ENCODE peak calls at places on chromosomes 1 and 21, in four cellular contexts. G, H, F and D are unnamed samples.

GRCh38 chr1:26121854-26122773 is 10.5 kb downstream of the PDIK1L start:
- DNase-seq in G (no peak), H (no peak), F (no peak), D (no peak)

GRCh38 chr1:165531021-165531420 is 12.8 kb upstream of the LRRC52 start:
- DNase-seq in G (no peak), H (no peak), F (no peak), D (no peak)

GRCh38 chr21:43306911-43307676 is 119.8 kb downstream of the SIK1 start:
- DNase-seq in G (peak; percentile 39), H (peak; percentile 61), F (peak; percentile 46), D (no peak)

GRCh38 chr1:177983824-177984528 is 14.1 kb upstream of the SEC16B start:
- DNase-seq in G (no peak), H (peak; percentile 7), F (no peak), D (peak; percentile 63)

GRCh38 chr1:225477296-225477911 is 49.6 kb upstream of the LBR start:
- DNase-seq in G (no peak), H (no peak), F (no peak), D (no peak)

GRCh38 chr1:39866767-39867166 is 16.5 kb downstream of the TRIT1 start:
- DNase-seq in G (no peak), H (no peak), F (no peak), D (no peak)

GRCh38 chr1:34781844-34782391 is 904 bp downstream of the GJB3 start:
- DNase-seq in G (no peak), H (no peak), F (no peak), D (no peak)

GRCh38 chr1:217191441-217191840 is 439.4 kb downstream of the GPATCH2 start:
- DNase-seq in G (no peak), H (no peak), F (no peak), D (no peak)

GRCh38 chr1:55926906-55927471 is 652.4 kb downstream of the PLPP3 start:
- DNase-seq in G (no peak), H (no peak), F (no peak), D (no peak)

GRCh38 chr1:6544831-6545230 is 9.5 kb downstream of the NOL9 start:
- DNase-seq in G (no peak), H (no peak), F (no peak), D (no peak)

GRCh38 chr1:244114895-244115294 is 63.8 kb downstream of the ZBTB18 start:
- DNase-seq in G (no peak), H (no peak), F (no peak), D (no peak)

GRCh38 chr21:29217818-29218252 is 80.9 kb upstream of the BACH1 start:
- DNase-seq in G (no peak), H (peak; percentile 17), F (no peak), D (no peak)

GRCh38 chr1:240111558-240111957 is 19.9 kb downstream of the FMN2 start:
- DNase-seq in G (no peak), H (no peak), F (no peak), D (no peak)

GRCh38 chr1:209106861-209107260 is 476.7 kb upstream of the CAMK1G start:
- DNase-seq in G (no peak), H (no peak), F (no peak), D (no peak)

GRCh38 chr1:70134148-70134547 is 71.2 kb downstream of the LRRC40 start:
- DNase-seq in G (no peak), H (no peak), F (no peak), D (no peak)

GRCh38 chr1:56397409-56397808 is 182.0 kb downstream of the PLPP3 start:
- DNase-seq in G (no peak), H (no peak), F (no peak), D (no peak)

GRCh38 chr1:160083968-160084770 is 2.8 kb downstream of the KCNJ9 start:
- DNase-seq in G (no peak), H (no peak), F (peak; percentile 49), D (no peak)

GRCh38 chr1:81446006-81446669 is 354.6 kb upstream of the ADGRL2 start:
- DNase-seq in G (no peak), H (no peak), F (no peak), D (no peak)

GRCh38 chr21:42495765-42496119 is 282 bp downstream of the RSPH1 start:
- DNase-seq in G (no peak), H (no peak), F (no peak), D (no peak)

GRCh38 chr1:215081566-215082531 is 688 bp upstream of the KCNK2 start:
- DNase-seq in G (no peak), H (no peak), F (no peak), D (no peak)

GRCh38 chr1:239811211-239811902 is 280.3 kb upstream of the FMN2 start:
- DNase-seq in G (no peak), H (no peak), F (no peak), D (no peak)

GRCh38 chr1:165129568-165130164 is 226.8 kb downstream of the LMX1A start:
- DNase-seq in G (no peak), H (peak; percentile 83), F (peak; percentile 27), D (peak; percentile 80)

DNA sequence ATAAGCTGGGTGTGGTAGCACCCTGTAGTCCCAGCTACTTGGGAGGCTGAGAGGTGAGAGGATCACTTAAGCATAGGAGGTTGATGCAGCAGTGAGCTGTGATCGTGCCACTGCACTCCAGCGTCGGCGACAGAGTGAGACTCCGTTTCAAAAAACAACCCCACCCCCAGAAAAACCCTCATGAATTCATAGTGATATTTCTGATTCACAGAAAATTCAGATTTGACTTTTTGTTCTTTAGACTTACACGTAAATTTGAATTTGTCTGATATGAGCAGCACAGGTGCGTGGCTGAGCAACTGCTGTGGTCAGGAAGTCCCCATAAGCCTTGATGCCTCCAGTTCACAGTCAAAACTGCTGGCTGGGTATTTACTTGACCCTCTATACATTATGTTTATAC is 10.0 kb upstream of the MORC3 start:
- DNase-seq in G (peak; percentile 33), H (no peak), F (no peak), D (no peak)
- TF ChIP-seq FOXM1 in G (peak; percentile 56), H (no peak), F (no peak), D (no peak)

GRCh38 chr1:1920608-1921458 is 1.8 kb upstream of the TMEM52 start:
- DNase-seq in G (no peak), H (peak; percentile 68), F (no peak), D (no peak)
- TF ChIP-seq FOXK2 in G (no peak), H (no peak), F (no peak), D (no peak)

GRCh38 chr1:84122780-84123382 is 21.2 kb upstream of the PRKACB start:
- DNase-seq in G (no peak), H (peak; percentile 38), F (peak; percentile 24), D (peak; percentile 47)
- TF ChIP-seq FOXM1 in G (no peak), H (no peak), F (no peak), D (no peak)

GRCh38 chr1:242449211-242449610 is 75.3 kb downstream of the PLD5 start:
- DNase-seq in G (no peak), H (no peak), F (no peak), D (no peak)

GRCh38 chr1:242452573-242452972 is 71.9 kb downstream of the PLD5 start:
- DNase-seq in G (no peak), H (no peak), F (no peak), D (no peak)

GRCh38 chr1:242455052-242455361 is 69.5 kb downstream of the PLD5 start:
- DNase-seq in G (no peak), H (no peak), F (no peak), D (no peak)

DNA sequence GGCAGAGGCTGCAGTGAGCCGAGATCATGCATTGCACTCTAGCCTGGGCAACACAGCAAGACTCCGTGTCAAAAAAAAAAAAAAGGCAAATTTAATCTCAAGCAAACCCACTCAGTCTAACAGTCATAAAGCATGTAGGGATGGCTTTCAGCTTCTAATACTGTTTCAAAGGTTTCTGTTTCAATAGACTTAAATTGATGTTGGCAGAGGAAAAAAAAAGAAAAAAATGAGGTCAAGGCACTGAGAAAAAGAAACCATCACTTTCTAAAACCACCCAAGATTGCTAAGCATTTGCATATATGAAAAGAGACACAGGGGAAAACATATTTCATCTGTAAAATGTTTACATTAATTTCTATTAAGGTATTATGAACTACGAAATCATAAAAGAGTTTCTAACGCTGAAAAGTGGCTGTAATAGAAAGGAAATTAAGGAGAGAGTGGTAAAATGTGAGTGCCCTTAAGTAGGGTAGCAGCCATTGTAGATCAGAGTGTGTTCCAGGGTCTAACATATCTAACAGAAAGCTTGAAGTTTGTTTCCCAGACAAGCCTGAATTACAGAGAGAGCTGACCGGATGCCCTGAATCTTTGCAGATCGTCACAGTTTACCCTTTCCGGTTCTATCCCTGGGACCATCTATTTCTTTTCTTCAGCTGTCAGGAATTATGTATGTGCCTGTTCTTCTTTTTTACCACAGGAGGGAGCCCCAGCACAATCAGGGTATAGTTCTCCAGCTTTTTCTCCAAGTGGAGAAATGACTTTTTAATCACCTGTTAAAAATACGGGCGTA is 70.0 kb downstream of the PLD5 start:
- DNase-seq in G (no peak), H (peak; percentile 20), F (peak; percentile 45), D (peak; percentile 60)
- TF ChIP-seq FOXK2 in G (no peak), H (no peak), F (no peak), D (no peak)

GRCh38 chr1:219699870-219700269 is 87.0 kb upstream of the ZC3H11B start:
- DNase-seq in G (no peak), H (no peak), F (no peak), D (no peak)

GRCh38 chr1:219703240-219703639 is 90.3 kb upstream of the ZC3H11B start:
- DNase-seq in G (no peak), H (no peak), F (no peak), D (no peak)

GRCh38 chr1:219701453-219701852 is 88.5 kb upstream of the ZC3H11B start:
- DNase-seq in G (no peak), H (no peak), F (no peak), D (no peak)

GRCh38 chr1:219697667-219698066 is 84.8 kb upstream of the ZC3H11B start:
- DNase-seq in G (no peak), H (no peak), F (no peak), D (no peak)

GRCh38 chr1:219702551-219703215 is 89.8 kb upstream of the ZC3H11B start:
- DNase-seq in G (no peak), H (no peak), F (no peak), D (no peak)
- TF ChIP-seq FOXM1 in G (no peak), H (no peak), F (no peak), D (no peak)

DNA sequence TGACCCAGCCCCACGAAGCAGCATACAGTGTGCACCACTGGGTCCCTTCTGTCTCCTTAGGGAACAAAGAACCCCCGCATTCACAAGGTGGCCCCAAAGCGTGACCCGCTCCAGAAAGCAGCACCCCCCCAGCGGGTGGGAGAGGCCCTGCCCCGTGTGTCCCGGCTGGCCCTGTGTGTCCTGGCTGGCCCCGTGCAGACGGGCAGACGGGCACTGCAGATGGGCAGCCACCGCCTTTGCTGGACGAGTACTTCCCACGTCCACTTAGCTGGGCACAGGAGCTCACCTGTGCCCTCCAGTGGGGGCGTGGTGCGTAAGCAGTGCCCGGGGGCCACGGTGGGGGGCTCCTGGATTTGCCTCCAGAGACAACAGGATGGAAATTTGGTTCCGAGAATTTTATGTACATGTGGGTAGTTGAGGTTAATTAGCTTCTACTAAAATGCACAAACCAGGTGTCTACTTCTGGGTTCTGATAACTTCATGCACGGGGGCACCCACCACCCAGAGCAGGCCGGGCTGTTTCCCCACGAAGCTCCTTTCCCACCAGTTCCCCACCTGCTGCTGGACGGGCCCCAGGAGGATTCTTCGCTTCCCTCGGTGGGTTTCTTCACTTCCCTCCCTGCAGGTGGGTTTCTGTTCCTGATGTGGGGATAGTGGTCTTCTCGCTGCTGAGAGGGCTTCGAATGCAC is 33.2 kb upstream of the SLC19A1 start:
- DNase-seq in G (no peak), H (no peak), F (no peak), D (no peak)
- TF ChIP-seq FOXK2 in G (no peak), H (no peak), F (no peak), D (no peak)